ENCODE peak calls at places on chromosome 10, in five cellular contexts. One of them, this sample, is unnamed.

GRCh38 chr10:7908541-7909210 is 90.4 kb downstream of the TAF3 start:
- DNase-seq in CD8-positive, alpha-beta memory T cell: no peak
- DNase-seq in transverse colon: no peak
- DNase-seq in upper lobe of right lung: no peak
- DNase-seq in mammary epithelial cell: no peak
- DNase-seq in this sample: peak; percentile 13

GRCh38 chr10:93485690-93486089 is 3.6 kb upstream of the MYOF start:
- DNase-seq in mammary epithelial cell: no peak
- DNase-seq in transverse colon: no peak
- DNase-seq in CD8-positive, alpha-beta memory T cell: no peak
- DNase-seq in upper lobe of right lung: no peak
- DNase-seq in this sample: no peak

GRCh38 chr10:78214931-78215330 is 181.3 kb downstream of the RPS24 start:
- DNase-seq in transverse colon: no peak
- DNase-seq in CD8-positive, alpha-beta memory T cell: no peak
- DNase-seq in upper lobe of right lung: no peak
- DNase-seq in mammary epithelial cell: no peak
- DNase-seq in this sample: no peak

GRCh38 chr10:29150010-29150409 is 138.9 kb upstream of the LYZL1 start:
- DNase-seq in CD8-positive, alpha-beta memory T cell: no peak
- DNase-seq in transverse colon: no peak
- DNase-seq in mammary epithelial cell: no peak
- DNase-seq in upper lobe of right lung: no peak
- DNase-seq in this sample: no peak

GRCh38 chr10:28684986-28685580 is 7.8 kb downstream of the BAMBI start:
- DNase-seq in CD8-positive, alpha-beta memory T cell: no peak
- DNase-seq in upper lobe of right lung: no peak
- DNase-seq in mammary epithelial cell: no peak
- DNase-seq in transverse colon: no peak
- DNase-seq in this sample: peak; percentile 67

GRCh38 chr10:27355918-27356573 is 115.4 kb upstream of the ACBD5 start:
- DNase-seq in mammary epithelial cell: no peak
- DNase-seq in upper lobe of right lung: no peak
- DNase-seq in CD8-positive, alpha-beta memory T cell: no peak
- DNase-seq in transverse colon: no peak
- DNase-seq in this sample: no peak

GRCh38 chr10:78520737-78521430 is 487.2 kb downstream of the RPS24 start:
- DNase-seq in mammary epithelial cell: peak; percentile 73
- DNase-seq in CD8-positive, alpha-beta memory T cell: no peak
- DNase-seq in upper lobe of right lung: no peak
- DNase-seq in transverse colon: no peak
- DNase-seq in this sample: peak; percentile 100

GRCh38 chr10:132396495-132397035 is 435 bp upstream of the PWWP2B start:
- DNase-seq in transverse colon: peak; percentile 77
- DNase-seq in CD8-positive, alpha-beta memory T cell: peak; percentile 79
- DNase-seq in mammary epithelial cell: no peak
- DNase-seq in upper lobe of right lung: peak; percentile 89
- DNase-seq in this sample: peak; percentile 45

GRCh38 chr10:14588084-14588937 is 186.4 kb downstream of the FAM107B start:
- DNase-seq in transverse colon: no peak
- DNase-seq in mammary epithelial cell: no peak
- DNase-seq in CD8-positive, alpha-beta memory T cell: peak; percentile 43
- DNase-seq in upper lobe of right lung: no peak
- DNase-seq in this sample: peak; percentile 77

GRCh38 chr10:86733260-86733671 is 23.2 kb upstream of the BMPR1A start:
- DNase-seq in upper lobe of right lung: no peak
- DNase-seq in transverse colon: peak; percentile 40
- DNase-seq in mammary epithelial cell: no peak
- DNase-seq in CD8-positive, alpha-beta memory T cell: no peak
- DNase-seq in this sample: no peak

GRCh38 chr10:97025613-97026242 is 160.0 kb downstream of the SLIT1 start:
- DNase-seq in transverse colon: peak; percentile 69
- DNase-seq in upper lobe of right lung: no peak
- DNase-seq in mammary epithelial cell: peak; percentile 20
- DNase-seq in CD8-positive, alpha-beta memory T cell: peak; percentile 34
- DNase-seq in this sample: peak; percentile 25

GRCh38 chr10:114221235-114221634 is 17.8 kb upstream of the VWA2 start:
- DNase-seq in upper lobe of right lung: no peak
- DNase-seq in mammary epithelial cell: no peak
- DNase-seq in transverse colon: no peak
- DNase-seq in CD8-positive, alpha-beta memory T cell: no peak
- DNase-seq in this sample: no peak

DNA sequence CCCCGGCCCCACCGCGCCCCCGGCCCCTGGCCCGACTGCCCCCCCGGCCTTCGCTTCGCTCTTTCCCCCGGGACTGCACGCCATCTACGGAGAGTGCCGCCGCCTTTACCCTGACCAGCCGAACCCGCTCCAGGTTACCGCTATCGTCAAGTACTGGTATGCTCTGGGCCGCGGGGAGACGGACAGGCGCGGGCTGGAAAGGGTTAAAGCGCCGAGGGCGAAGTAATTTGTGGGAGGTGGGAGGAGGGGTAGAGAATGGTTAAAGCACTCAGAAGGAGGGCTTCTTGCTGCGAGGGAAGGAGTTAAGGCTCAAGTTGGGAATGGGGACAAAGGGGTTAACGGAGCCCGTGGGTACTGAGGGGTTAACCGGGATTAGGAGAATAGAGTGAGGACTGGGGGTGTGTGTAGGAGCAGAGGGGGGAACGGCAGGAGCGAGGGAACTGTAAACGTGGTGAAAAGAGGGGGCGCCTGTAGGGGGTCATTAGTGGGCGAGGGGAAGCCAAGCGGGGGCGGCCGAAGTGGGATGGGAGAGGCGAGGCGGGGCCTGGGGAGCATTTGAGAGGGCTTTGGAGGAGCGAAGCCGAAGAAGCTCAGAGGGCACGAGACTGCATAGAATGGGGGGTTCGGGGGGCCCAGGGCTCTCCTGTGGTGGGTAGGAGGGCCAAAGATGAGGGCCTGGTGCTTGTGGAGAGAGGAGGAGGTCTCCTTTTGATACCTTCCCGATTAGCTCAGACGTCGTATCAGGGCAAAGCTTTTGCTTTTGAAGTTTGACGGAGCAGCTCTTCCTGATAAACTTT is 605 bp downstream of the SUFU start:
- DNase-seq in CD8-positive, alpha-beta memory T cell: peak; percentile 9
- DNase-seq in transverse colon: peak; percentile 29
- DNase-seq in mammary epithelial cell: peak; percentile 12
- DNase-seq in upper lobe of right lung: peak; percentile 71
- DNase-seq in this sample: no peak
- H3K4me1 ChIP-seq in CD8-positive, alpha-beta memory T cell: peaks cover 33% of the 10 kb centered on the region
- H3K4me1 ChIP-seq in transverse colon: peaks cover 10% of the 10 kb centered on the region
- H3K4me1 ChIP-seq in mammary epithelial cell: peaks cover 16% of the 10 kb centered on the region
- H3K4me1 ChIP-seq in upper lobe of right lung: peaks cover 45% of the 10 kb centered on the region
- H3K4me1 ChIP-seq in this sample: peaks cover 30% of the 10 kb centered on the region

DNA sequence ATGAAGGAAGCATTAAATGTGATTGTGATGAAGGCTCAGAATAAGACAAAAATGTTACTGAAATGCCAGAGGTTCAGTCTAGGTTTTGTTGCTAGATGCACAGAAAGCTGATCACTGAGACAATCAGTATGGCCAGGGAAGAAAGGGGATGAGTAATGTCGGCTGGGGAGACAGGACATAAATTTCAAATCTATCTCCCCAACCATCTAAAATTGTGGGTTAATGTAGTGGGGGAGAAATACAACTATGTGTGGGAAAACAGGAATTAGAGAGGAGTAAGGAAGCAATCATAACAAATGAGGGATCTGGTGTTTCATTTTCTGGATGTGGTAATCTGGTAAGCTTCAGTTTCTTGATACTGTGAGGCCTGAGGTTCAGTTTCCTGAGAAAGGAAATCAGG is 1111.0 kb downstream of the XPNPEP1 start:
- DNase-seq in mammary epithelial cell: no peak
- DNase-seq in transverse colon: no peak
- DNase-seq in upper lobe of right lung: no peak
- DNase-seq in CD8-positive, alpha-beta memory T cell: no peak
- DNase-seq in this sample: no peak
- H3K4me1 ChIP-seq in mammary epithelial cell: no peaks in the 10 kb centered on the region
- H3K4me1 ChIP-seq in transverse colon: no peaks in the 10 kb centered on the region
- H3K4me1 ChIP-seq in upper lobe of right lung: no peaks in the 10 kb centered on the region
- H3K4me1 ChIP-seq in CD8-positive, alpha-beta memory T cell: no peaks in the 10 kb centered on the region
- H3K4me1 ChIP-seq in this sample: no peaks in the 10 kb centered on the region

GRCh38 chr10:103396067-103396788 is at the start of the genes ATP5MK and PDCD11:
- DNase-seq in mammary epithelial cell: peak; percentile 99
- DNase-seq in CD8-positive, alpha-beta memory T cell: peak; percentile 92
- DNase-seq in transverse colon: peak; percentile 98
- DNase-seq in upper lobe of right lung: peak; percentile 98
- DNase-seq in this sample: peak; percentile 95
- H3K4me1 ChIP-seq in mammary epithelial cell: peaks cover 9% of the 10 kb centered on the region
- H3K4me1 ChIP-seq in CD8-positive, alpha-beta memory T cell: peaks cover 43% of the 10 kb centered on the region
- H3K4me1 ChIP-seq in transverse colon: peaks cover 9% of the 10 kb centered on the region
- H3K4me1 ChIP-seq in upper lobe of right lung: peaks cover 21% of the 10 kb centered on the region
- H3K4me1 ChIP-seq in this sample: peaks cover 30% of the 10 kb centered on the region

DNA sequence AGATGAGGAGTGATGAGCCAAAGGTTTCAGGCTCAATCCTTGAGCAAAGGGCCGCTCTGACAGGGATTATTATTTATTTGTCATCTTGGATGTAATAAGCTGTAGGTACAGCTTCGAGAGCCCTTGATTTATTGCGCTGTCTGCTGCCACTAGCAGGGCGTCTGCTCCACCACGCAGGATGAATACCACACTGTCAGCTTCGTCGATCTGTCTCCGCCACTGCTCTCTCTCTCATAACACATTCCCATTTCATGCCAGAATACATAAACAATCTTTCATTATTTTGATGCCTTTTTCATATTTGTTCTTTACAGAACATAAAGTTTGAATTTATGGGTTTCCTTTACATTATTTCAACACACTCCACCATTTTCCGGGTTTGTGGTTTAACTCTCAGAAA is 276.6 kb downstream of the LRMDA start:
- DNase-seq in mammary epithelial cell: no peak
- DNase-seq in transverse colon: no peak
- DNase-seq in CD8-positive, alpha-beta memory T cell: no peak
- DNase-seq in upper lobe of right lung: no peak
- DNase-seq in this sample: no peak
- H3K4me1 ChIP-seq in mammary epithelial cell: no peaks in the 10 kb centered on the region
- H3K4me1 ChIP-seq in transverse colon: no peaks in the 10 kb centered on the region
- H3K4me1 ChIP-seq in CD8-positive, alpha-beta memory T cell: no peaks in the 10 kb centered on the region
- H3K4me1 ChIP-seq in upper lobe of right lung: no peaks in the 10 kb centered on the region
- H3K4me1 ChIP-seq in this sample: no peaks in the 10 kb centered on the region